ENCODE peak calls at places on chromosome 16, in four cellular contexts. G, U, P and Y are unnamed samples.

GRCh38 chr16:84406006-84406963 is 37.9 kb downstream of the ATP2C2 start:
- DNase-seq in G (no peak), U (no peak), P (no peak), Y (no peak)

GRCh38 chr16:49679085-49679484 is 176.8 kb downstream of the ZNF423 start:
- DNase-seq in P (no peak), G (no peak), U (no peak), Y (no peak)

GRCh38 chr16:20681821-20682736 is 15.4 kb downstream of the ACSM1 start:
- DNase-seq in U (no peak), G (no peak), P (no peak), Y (no peak)

GRCh38 chr16:70778901-70779309 is 22.1 kb downstream of the VAC14 start:
- DNase-seq in U (no peak), G (peak; percentile 88), P (peak; percentile 87), Y (peak; percentile 95)

GRCh38 chr16:23952128-23953041 is 116.6 kb downstream of the PRKCB start:
- DNase-seq in P (no peak), U (no peak), G (no peak), Y (no peak)

GRCh38 chr16:81582655-81583441 is 138.2 kb downstream of the CMIP start:
- DNase-seq in G (peak; percentile 16), U (no peak), P (no peak), Y (no peak)

GRCh38 chr16:23803591-23804123 is 32.1 kb upstream of the PRKCB start:
- DNase-seq in P (no peak), U (peak; percentile 61), G (peak; percentile 20), Y (peak; percentile 8)

GRCh38 chr16:27753563-27753962 is 203.6 kb downstream of the KATNIP start:
- DNase-seq in P (no peak), G (no peak), U (no peak), Y (no peak)